ENCODE peak calls at places on chromosomes 12 and 14, in five cellular contexts. One of them, this sample, is unnamed.

GRCh38 chr14:61280092-61280525 is 1.0 kb downstream of the TMEM30B start:
- DNase-seq in ovary: no peak
- DNase-seq in PC-9: no peak
- DNase-seq in activated CD8-positive, alpha-beta T cell treated with anti-CD3 and anti-CD28 coated beads for 36 hours: peak
- DNase-seq in RWPE1: peak
- DNase-seq in this sample: no peak

GRCh38 chr12:121061831-121062230 is 22.8 kb upstream of the OASL start:
- DNase-seq in PC-9: no peak
- DNase-seq in ovary: no peak
- DNase-seq in activated CD8-positive, alpha-beta T cell treated with anti-CD3 and anti-CD28 coated beads for 36 hours: no peak
- DNase-seq in RWPE1: no peak
- DNase-seq in this sample: peak

GRCh38 chr14:61064210-61064609 is 83.2 kb downstream of the SLC38A6 start:
- DNase-seq in PC-9: no peak
- DNase-seq in activated CD8-positive, alpha-beta T cell treated with anti-CD3 and anti-CD28 coated beads for 36 hours: peak
- DNase-seq in RWPE1: no peak
- DNase-seq in ovary: no peak
- DNase-seq in this sample: no peak

GRCh38 chr14:54600685-54601084 is 33.8 kb downstream of the SAMD4A start:
- DNase-seq in PC-9: no peak
- DNase-seq in RWPE1: no peak
- DNase-seq in activated CD8-positive, alpha-beta T cell treated with anti-CD3 and anti-CD28 coated beads for 36 hours: no peak
- DNase-seq in ovary: no peak
- DNase-seq in this sample: no peak

GRCh38 chr12:110874781-110875180 is 28.0 kb downstream of the CCDC63 start:
- DNase-seq in RWPE1: no peak
- DNase-seq in ovary: no peak
- DNase-seq in activated CD8-positive, alpha-beta T cell treated with anti-CD3 and anti-CD28 coated beads for 36 hours: no peak
- DNase-seq in PC-9: no peak
- DNase-seq in this sample: no peak

GRCh38 chr12:104964167-104964566 is 6.1 kb upstream of the SLC41A2 start:
- DNase-seq in RWPE1: no peak
- DNase-seq in activated CD8-positive, alpha-beta T cell treated with anti-CD3 and anti-CD28 coated beads for 36 hours: no peak
- DNase-seq in PC-9: no peak
- DNase-seq in ovary: no peak
- DNase-seq in this sample: no peak

GRCh38 chr12:98373019-98373554 is 142.3 kb upstream of the TMPO start:
- DNase-seq in RWPE1: peak
- DNase-seq in PC-9: no peak
- DNase-seq in activated CD8-positive, alpha-beta T cell treated with anti-CD3 and anti-CD28 coated beads for 36 hours: no peak
- DNase-seq in ovary: no peak
- DNase-seq in this sample: peak

GRCh38 chr14:65238456-65238855 is 136.1 kb upstream of the MAX start:
- DNase-seq in RWPE1: no peak
- DNase-seq in PC-9: peak
- DNase-seq in activated CD8-positive, alpha-beta T cell treated with anti-CD3 and anti-CD28 coated beads for 36 hours: no peak
- DNase-seq in ovary: peak
- DNase-seq in this sample: peak

GRCh38 chr14:53285806-53286205 is 132.7 kb upstream of the DDHD1 start:
- DNase-seq in ovary: no peak
- DNase-seq in RWPE1: no peak
- DNase-seq in PC-9: no peak
- DNase-seq in activated CD8-positive, alpha-beta T cell treated with anti-CD3 and anti-CD28 coated beads for 36 hours: no peak
- DNase-seq in this sample: peak

GRCh38 chr14:54796961-54797360 is 105.7 kb downstream of the GCH1 start:
- DNase-seq in PC-9: no peak
- DNase-seq in RWPE1: peak
- DNase-seq in ovary: no peak
- DNase-seq in activated CD8-positive, alpha-beta T cell treated with anti-CD3 and anti-CD28 coated beads for 36 hours: no peak
- DNase-seq in this sample: peak

GRCh38 chr14:35988972-35989690 is 163.0 kb downstream of the BRMS1L start:
- DNase-seq in activated CD8-positive, alpha-beta T cell treated with anti-CD3 and anti-CD28 coated beads for 36 hours: no peak
- DNase-seq in PC-9: peak
- DNase-seq in ovary: no peak
- DNase-seq in RWPE1: no peak
- DNase-seq in this sample: peak

GRCh38 chr12:105831372-105831771 is 307.4 kb downstream of the NUAK1 start:
- DNase-seq in RWPE1: no peak
- DNase-seq in ovary: no peak
- DNase-seq in activated CD8-positive, alpha-beta T cell treated with anti-CD3 and anti-CD28 coated beads for 36 hours: no peak
- DNase-seq in PC-9: no peak
- DNase-seq in this sample: no peak

GRCh38 chr14:99199854-99200653 is 71.9 kb downstream of the BCL11B start:
- DNase-seq in activated CD8-positive, alpha-beta T cell treated with anti-CD3 and anti-CD28 coated beads for 36 hours: no peak
- DNase-seq in RWPE1: no peak
- DNase-seq in ovary: no peak
- DNase-seq in PC-9: no peak
- DNase-seq in this sample: peak

GRCh38 chr14:60700598-60700997 is 23.6 kb downstream of the SIX4 start:
- DNase-seq in PC-9: no peak
- DNase-seq in RWPE1: no peak
- DNase-seq in activated CD8-positive, alpha-beta T cell treated with anti-CD3 and anti-CD28 coated beads for 36 hours: no peak
- DNase-seq in ovary: no peak
- DNase-seq in this sample: no peak

GRCh38 chr14:53938126-53938671 is 18.4 kb downstream of the BMP4 start:
- DNase-seq in PC-9: no peak
- DNase-seq in RWPE1: no peak
- DNase-seq in activated CD8-positive, alpha-beta T cell treated with anti-CD3 and anti-CD28 coated beads for 36 hours: no peak
- DNase-seq in ovary: no peak
- DNase-seq in this sample: no peak

GRCh38 chr14:105314287-105315185 is at the start of gene PACS2:
- DNase-seq in PC-9: peak
- DNase-seq in RWPE1: peak
- DNase-seq in activated CD8-positive, alpha-beta T cell treated with anti-CD3 and anti-CD28 coated beads for 36 hours: peak
- DNase-seq in ovary: peak
- DNase-seq in this sample: peak

GRCh38 chr12:91852646-91853045 is 293.0 kb downstream of the BTG1 start:
- DNase-seq in PC-9: no peak
- DNase-seq in RWPE1: no peak
- DNase-seq in activated CD8-positive, alpha-beta T cell treated with anti-CD3 and anti-CD28 coated beads for 36 hours: no peak
- DNase-seq in ovary: no peak
- DNase-seq in this sample: peak

GRCh38 chr12:72264548-72265175 is 7.5 kb upstream of the TRHDE start:
- DNase-seq in PC-9: no peak
- DNase-seq in activated CD8-positive, alpha-beta T cell treated with anti-CD3 and anti-CD28 coated beads for 36 hours: no peak
- DNase-seq in RWPE1: no peak
- DNase-seq in ovary: no peak
- DNase-seq in this sample: peak

GRCh38 chr14:58368951-58369350 is 26.8 kb upstream of the TOMM20L start:
- DNase-seq in RWPE1: no peak
- DNase-seq in PC-9: no peak
- DNase-seq in ovary: no peak
- DNase-seq in activated CD8-positive, alpha-beta T cell treated with anti-CD3 and anti-CD28 coated beads for 36 hours: no peak
- DNase-seq in this sample: no peak

GRCh38 chr12:129873458-129873857 is 30.4 kb downstream of the TMEM132D start:
- DNase-seq in activated CD8-positive, alpha-beta T cell treated with anti-CD3 and anti-CD28 coated beads for 36 hours: no peak
- DNase-seq in PC-9: no peak
- DNase-seq in RWPE1: no peak
- DNase-seq in ovary: no peak
- DNase-seq in this sample: no peak

DNA sequence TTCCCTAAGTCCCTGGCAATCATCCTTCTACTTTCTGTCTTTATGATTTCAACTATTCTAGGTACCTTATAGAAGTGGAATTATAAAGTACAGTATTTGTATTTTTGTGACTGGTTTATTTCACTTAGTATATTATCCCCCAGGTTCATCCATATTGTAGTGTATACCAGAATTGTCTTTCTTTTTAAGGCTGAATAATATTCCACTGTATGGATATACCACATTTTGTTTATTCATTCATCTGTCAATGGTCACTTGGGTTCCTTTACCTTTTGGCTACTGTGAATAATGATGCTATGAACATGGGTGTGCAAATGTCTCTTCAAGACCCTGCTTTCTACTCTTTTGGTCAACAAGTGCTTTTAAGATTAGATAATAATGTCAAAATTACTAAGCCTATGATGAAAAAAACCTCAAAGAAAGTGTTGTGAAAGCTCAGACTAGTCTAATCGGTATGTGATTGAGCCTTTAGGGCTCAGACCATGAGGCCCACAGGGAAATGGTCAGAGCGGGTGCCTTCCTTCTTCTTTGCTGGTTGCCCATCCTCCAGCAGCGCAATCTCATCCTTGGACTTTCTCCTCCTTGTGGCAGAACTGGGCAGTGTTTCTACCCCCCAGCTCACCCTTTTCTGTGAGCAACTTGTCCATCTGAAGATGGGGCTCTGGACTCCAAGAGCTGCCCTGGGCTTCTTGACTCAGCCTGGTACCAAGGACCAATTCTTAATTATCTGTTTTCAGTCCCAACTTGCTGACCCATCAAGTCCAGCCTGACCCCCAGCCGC is 105.4 kb downstream of the TTC8 start:
- DNase-seq in activated CD8-positive, alpha-beta T cell treated with anti-CD3 and anti-CD28 coated beads for 36 hours: peak
- DNase-seq in ovary: no peak
- DNase-seq in PC-9: no peak
- DNase-seq in RWPE1: no peak
- DNase-seq in this sample: no peak
- TF ChIP-seq CTCF in activated CD8-positive, alpha-beta T cell treated with anti-CD3 and anti-CD28 coated beads for 36 hours: no peak
- TF ChIP-seq CTCF in ovary: no peak
- TF ChIP-seq CTCF in PC-9: peak
- TF ChIP-seq CTCF in RWPE1: no peak
- TF ChIP-seq CTCF in this sample: no peak

GRCh38 chr12:66152732-66153131 is 17.1 kb downstream of the TMBIM4 start:
- DNase-seq in RWPE1: no peak
- DNase-seq in ovary: no peak
- DNase-seq in activated CD8-positive, alpha-beta T cell treated with anti-CD3 and anti-CD28 coated beads for 36 hours: no peak
- DNase-seq in PC-9: no peak
- DNase-seq in this sample: no peak

GRCh38 chr12:66154776-66155175 is 15.0 kb downstream of the TMBIM4 start:
- DNase-seq in activated CD8-positive, alpha-beta T cell treated with anti-CD3 and anti-CD28 coated beads for 36 hours: no peak
- DNase-seq in ovary: no peak
- DNase-seq in PC-9: no peak
- DNase-seq in RWPE1: no peak
- DNase-seq in this sample: no peak

GRCh38 chr12:66143868-66144267 is 13.3 kb upstream of the LLPH start:
- DNase-seq in PC-9: no peak
- DNase-seq in RWPE1: no peak
- DNase-seq in activated CD8-positive, alpha-beta T cell treated with anti-CD3 and anti-CD28 coated beads for 36 hours: no peak
- DNase-seq in ovary: no peak
- DNase-seq in this sample: no peak

GRCh38 chr12:66144796-66145754 is 14.5 kb upstream of the LLPH start:
- DNase-seq in PC-9: peak
- DNase-seq in ovary: peak
- DNase-seq in RWPE1: peak
- DNase-seq in activated CD8-positive, alpha-beta T cell treated with anti-CD3 and anti-CD28 coated beads for 36 hours: peak
- DNase-seq in this sample: peak

DNA sequence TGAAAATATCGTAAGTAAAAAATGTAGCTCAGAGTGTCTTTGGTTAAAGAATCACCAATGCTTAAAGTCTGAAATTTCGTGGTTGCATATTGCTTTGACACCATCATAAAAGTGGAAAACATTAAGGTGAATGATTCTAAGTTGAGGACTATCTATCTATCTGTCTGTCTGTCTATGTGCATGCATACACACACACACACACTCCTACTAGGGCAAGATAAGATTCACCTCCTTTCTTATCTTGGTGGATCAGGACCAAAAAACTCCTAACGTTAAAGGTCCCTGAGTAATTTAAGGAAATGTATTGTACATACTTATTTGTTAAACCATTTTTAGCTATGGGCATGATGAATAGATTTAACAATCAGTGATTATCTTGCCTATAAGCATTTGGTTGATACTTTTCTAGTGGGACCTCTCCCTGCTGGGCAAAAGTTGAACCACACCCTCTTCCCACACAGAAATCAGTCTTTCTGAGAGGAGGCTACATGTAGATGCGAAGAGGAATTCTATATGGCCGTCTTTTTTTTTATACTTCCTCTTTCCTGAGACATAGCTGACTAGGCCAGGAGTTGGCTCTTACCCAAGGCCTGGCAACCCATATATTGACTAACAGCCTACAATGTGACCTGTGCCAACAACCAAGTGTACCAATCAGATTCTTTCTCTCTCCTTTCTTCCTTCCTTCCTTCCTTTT is 19.3 kb upstream of the LLPH start:
- DNase-seq in activated CD8-positive, alpha-beta T cell treated with anti-CD3 and anti-CD28 coated beads for 36 hours: peak
- DNase-seq in RWPE1: no peak
- DNase-seq in PC-9: no peak
- DNase-seq in ovary: no peak
- DNase-seq in this sample: no peak
- TF ChIP-seq CTCF in activated CD8-positive, alpha-beta T cell treated with anti-CD3 and anti-CD28 coated beads for 36 hours: peak
- TF ChIP-seq CTCF in RWPE1: no peak
- TF ChIP-seq CTCF in PC-9: no peak
- TF ChIP-seq CTCF in ovary: no peak
- TF ChIP-seq CTCF in this sample: no peak

GRCh38 chr12:204261-204678 is 9.7 kb downstream of the SLC6A12 start:
- DNase-seq in RWPE1: no peak
- DNase-seq in activated CD8-positive, alpha-beta T cell treated with anti-CD3 and anti-CD28 coated beads for 36 hours: no peak
- DNase-seq in PC-9: no peak
- DNase-seq in ovary: no peak
- DNase-seq in this sample: no peak

GRCh38 chr12:202081-202731 is 11.8 kb downstream of the SLC6A12 start:
- DNase-seq in activated CD8-positive, alpha-beta T cell treated with anti-CD3 and anti-CD28 coated beads for 36 hours: no peak
- DNase-seq in PC-9: peak
- DNase-seq in RWPE1: no peak
- DNase-seq in ovary: no peak
- DNase-seq in this sample: no peak

GRCh38 chr12:205026-205425 is 8.9 kb downstream of the SLC6A12 start:
- DNase-seq in PC-9: no peak
- DNase-seq in activated CD8-positive, alpha-beta T cell treated with anti-CD3 and anti-CD28 coated beads for 36 hours: no peak
- DNase-seq in ovary: no peak
- DNase-seq in RWPE1: no peak
- DNase-seq in this sample: no peak

GRCh38 chr12:203074-203461 is 10.9 kb downstream of the SLC6A12 start:
- DNase-seq in PC-9: no peak
- DNase-seq in ovary: no peak
- DNase-seq in RWPE1: no peak
- DNase-seq in activated CD8-positive, alpha-beta T cell treated with anti-CD3 and anti-CD28 coated beads for 36 hours: no peak
- DNase-seq in this sample: no peak

GRCh38 chr12:203462-204260 is 10.3 kb downstream of the SLC6A12 start:
- DNase-seq in ovary: peak
- DNase-seq in PC-9: no peak
- DNase-seq in activated CD8-positive, alpha-beta T cell treated with anti-CD3 and anti-CD28 coated beads for 36 hours: no peak
- DNase-seq in RWPE1: no peak
- DNase-seq in this sample: no peak
- TF ChIP-seq CTCF in ovary: peak
- TF ChIP-seq CTCF in PC-9: no peak
- TF ChIP-seq CTCF in activated CD8-positive, alpha-beta T cell treated with anti-CD3 and anti-CD28 coated beads for 36 hours: no peak
- TF ChIP-seq CTCF in RWPE1: no peak
- TF ChIP-seq CTCF in this sample: no peak

DNA sequence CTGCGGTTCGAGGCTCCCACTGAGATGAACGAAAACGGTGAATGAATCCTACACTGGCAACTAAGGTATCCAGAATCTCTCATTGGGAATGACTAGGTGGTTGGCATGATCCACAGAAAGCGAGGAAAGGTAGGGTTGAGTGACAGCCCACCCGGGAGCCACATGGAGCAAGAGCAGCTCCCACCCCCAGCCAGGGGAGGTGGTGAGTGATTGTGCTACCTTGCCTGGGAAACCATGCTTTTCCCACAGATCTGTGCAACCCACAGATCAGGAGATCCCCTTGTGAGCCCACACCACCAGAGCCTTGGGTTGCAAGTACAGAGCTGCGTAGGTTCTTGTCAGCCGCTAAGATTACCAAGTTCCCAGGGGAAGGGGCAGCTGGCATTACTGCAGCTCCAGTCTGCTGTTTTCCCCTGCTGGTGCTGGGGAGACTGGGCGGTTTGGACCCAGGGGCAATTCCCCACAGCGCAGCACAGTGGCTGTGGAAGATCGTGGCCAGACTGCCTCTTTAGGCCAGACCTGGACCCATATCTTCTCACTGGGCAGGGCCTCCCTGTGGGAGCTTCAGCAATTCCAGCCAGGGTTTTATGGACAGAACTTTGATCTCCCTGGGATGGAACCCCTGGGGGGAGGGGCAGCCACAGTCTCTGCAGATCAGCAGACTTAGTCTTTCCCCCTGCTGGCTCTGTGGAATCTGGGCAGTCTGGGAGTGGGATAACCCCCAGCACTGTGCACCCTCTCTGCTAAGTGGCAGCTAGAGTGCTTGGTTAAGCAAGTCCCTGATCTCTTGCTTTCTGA is 44.6 kb upstream of the PPP4R3A start:
- DNase-seq in activated CD8-positive, alpha-beta T cell treated with anti-CD3 and anti-CD28 coated beads for 36 hours: no peak
- DNase-seq in PC-9: no peak
- DNase-seq in ovary: no peak
- DNase-seq in RWPE1: no peak
- DNase-seq in this sample: no peak
- TF ChIP-seq CTCF in activated CD8-positive, alpha-beta T cell treated with anti-CD3 and anti-CD28 coated beads for 36 hours: no peak
- TF ChIP-seq CTCF in PC-9: no peak
- TF ChIP-seq CTCF in ovary: no peak
- TF ChIP-seq CTCF in RWPE1: no peak
- TF ChIP-seq CTCF in this sample: no peak

This sample was measured in MCF 10A.